ENCODE peak calls at places on chromosomes 12 and 14, in five cellular contexts. One of them, this sample, is unnamed.

GRCh38 chr12:107328442-107329133 is 235.2 kb upstream of the CRY1 start:
- DNase-seq in OCI-LY7: no peak
- DNase-seq in type B pancreatic cell: no peak
- DNase-seq in astrocyte of the spinal cord: peak
- DNase-seq in ascending aorta: no peak
- DNase-seq in this sample: no peak

GRCh38 chr14:64556526-64556925 is 6.8 kb downstream of the PPP1R36 start:
- DNase-seq in OCI-LY7: no peak
- DNase-seq in type B pancreatic cell: no peak
- DNase-seq in astrocyte of the spinal cord: no peak
- DNase-seq in ascending aorta: no peak
- DNase-seq in this sample: no peak

GRCh38 chr12:90585640-90586304 is 369.2 kb downstream of the CCER1 start:
- DNase-seq in OCI-LY7: no peak
- DNase-seq in type B pancreatic cell: no peak
- DNase-seq in astrocyte of the spinal cord: no peak
- DNase-seq in ascending aorta: no peak
- DNase-seq in this sample: no peak

GRCh38 chr14:53515264-53515663 is 362.1 kb upstream of the DDHD1 start:
- DNase-seq in OCI-LY7: no peak
- DNase-seq in type B pancreatic cell: no peak
- DNase-seq in astrocyte of the spinal cord: peak
- DNase-seq in ascending aorta: no peak
- DNase-seq in this sample: no peak

GRCh38 chr12:21546721-21547120 is 20.6 kb downstream of the SPX start:
- DNase-seq in OCI-LY7: no peak
- DNase-seq in type B pancreatic cell: no peak
- DNase-seq in astrocyte of the spinal cord: no peak
- DNase-seq in ascending aorta: no peak
- DNase-seq in this sample: no peak

GRCh38 chr12:77032406-77032805 is 33.0 kb downstream of the E2F7 start:
- DNase-seq in OCI-LY7: no peak
- DNase-seq in type B pancreatic cell: no peak
- DNase-seq in astrocyte of the spinal cord: peak
- DNase-seq in ascending aorta: no peak
- DNase-seq in this sample: no peak

GRCh38 chr14:56002876-56003625 is 115.2 kb upstream of the PELI2 start:
- DNase-seq in OCI-LY7: no peak
- DNase-seq in type B pancreatic cell: no peak
- DNase-seq in astrocyte of the spinal cord: peak
- DNase-seq in ascending aorta: no peak
- DNase-seq in this sample: no peak

GRCh38 chr12:1474567-1475153 is 119.7 kb downstream of the FBXL14 start:
- DNase-seq in OCI-LY7: no peak
- DNase-seq in type B pancreatic cell: peak
- DNase-seq in astrocyte of the spinal cord: peak
- DNase-seq in ascending aorta: no peak
- DNase-seq in this sample: no peak

GRCh38 chr12:67751376-67751928 is 102.9 kb downstream of the DYRK2 start:
- DNase-seq in OCI-LY7: no peak
- DNase-seq in type B pancreatic cell: no peak
- DNase-seq in astrocyte of the spinal cord: no peak
- DNase-seq in ascending aorta: no peak
- DNase-seq in this sample: no peak

GRCh38 chr12:104763163-104763805 is 194.8 kb downstream of the SLC41A2 start:
- DNase-seq in OCI-LY7: no peak
- DNase-seq in type B pancreatic cell: no peak
- DNase-seq in astrocyte of the spinal cord: no peak
- DNase-seq in ascending aorta: no peak
- DNase-seq in this sample: no peak

GRCh38 chr12:114735011-114735410 is 51.0 kb upstream of the TBX3 start:
- DNase-seq in OCI-LY7: no peak
- DNase-seq in type B pancreatic cell: no peak
- DNase-seq in astrocyte of the spinal cord: no peak
- DNase-seq in ascending aorta: no peak
- DNase-seq in this sample: no peak

GRCh38 chr12:130281157-130281799 is 56.4 kb upstream of the PIWIL1 start:
- DNase-seq in OCI-LY7: no peak
- DNase-seq in type B pancreatic cell: no peak
- DNase-seq in astrocyte of the spinal cord: no peak
- DNase-seq in ascending aorta: no peak
- DNase-seq in this sample: no peak

GRCh38 chr14:73524493-73524892 is 12.4 kb upstream of the ACOT1 start:
- DNase-seq in OCI-LY7: no peak
- DNase-seq in type B pancreatic cell: no peak
- DNase-seq in astrocyte of the spinal cord: no peak
- DNase-seq in ascending aorta: no peak
- DNase-seq in this sample: no peak

GRCh38 chr12:132827763-132828703 is 636 bp downstream of the GOLGA3 start:
- DNase-seq in OCI-LY7: peak
- DNase-seq in type B pancreatic cell: no peak
- DNase-seq in astrocyte of the spinal cord: peak
- DNase-seq in ascending aorta: no peak
- DNase-seq in this sample: no peak

GRCh38 chr14:31966896-31967668 is 110.0 kb upstream of the ARHGAP5 start:
- DNase-seq in OCI-LY7: no peak
- DNase-seq in type B pancreatic cell: no peak
- DNase-seq in astrocyte of the spinal cord: no peak
- DNase-seq in ascending aorta: no peak
- DNase-seq in this sample: no peak

GRCh38 chr14:95609398-95609990 is 74.6 kb downstream of the GLRX5 start:
- DNase-seq in OCI-LY7: peak
- DNase-seq in type B pancreatic cell: no peak
- DNase-seq in astrocyte of the spinal cord: peak
- DNase-seq in ascending aorta: no peak
- DNase-seq in this sample: no peak

GRCh38 chr12:50042693-50043092 is 14.7 kb upstream of the ASIC1 start:
- DNase-seq in OCI-LY7: no peak
- DNase-seq in type B pancreatic cell: no peak
- DNase-seq in astrocyte of the spinal cord: no peak
- DNase-seq in ascending aorta: no peak
- DNase-seq in this sample: no peak

GRCh38 chr12:24839268-24839791 is 109.6 kb downstream of the BCAT1 start:
- DNase-seq in OCI-LY7: no peak
- DNase-seq in type B pancreatic cell: no peak
- DNase-seq in astrocyte of the spinal cord: peak
- DNase-seq in ascending aorta: no peak
- DNase-seq in this sample: no peak

GRCh38 chr14:106665814-106666213 is 1139.4 kb downstream of the TMEM121 start:
- DNase-seq in OCI-LY7: no peak
- DNase-seq in type B pancreatic cell: no peak
- DNase-seq in astrocyte of the spinal cord: no peak
- DNase-seq in ascending aorta: no peak
- DNase-seq in this sample: no peak

GRCh38 chr12:102406033-102406584 is 74.3 kb downstream of the IGF1 start:
- DNase-seq in OCI-LY7: no peak
- DNase-seq in type B pancreatic cell: no peak
- DNase-seq in astrocyte of the spinal cord: peak
- DNase-seq in ascending aorta: no peak
- DNase-seq in this sample: no peak

GRCh38 chr12:131892711-131893604 is 1.5 kb upstream of the ULK1 start:
- DNase-seq in OCI-LY7: no peak
- DNase-seq in type B pancreatic cell: no peak
- DNase-seq in astrocyte of the spinal cord: no peak
- DNase-seq in ascending aorta: no peak
- DNase-seq in this sample: no peak

GRCh38 chr12:110543252-110543959 is 39.7 kb downstream of the PPTC7 start:
- DNase-seq in OCI-LY7: no peak
- DNase-seq in type B pancreatic cell: no peak
- DNase-seq in astrocyte of the spinal cord: peak
- DNase-seq in ascending aorta: peak
- DNase-seq in this sample: no peak

GRCh38 chr14:86826641-86827040 is 1166.3 kb downstream of the GALC start:
- DNase-seq in OCI-LY7: no peak
- DNase-seq in type B pancreatic cell: no peak
- DNase-seq in astrocyte of the spinal cord: no peak
- DNase-seq in ascending aorta: no peak
- DNase-seq in this sample: no peak

GRCh38 chr12:130970908-130971233 is 17.2 kb downstream of the ADGRD1 start:
- DNase-seq in OCI-LY7: no peak
- DNase-seq in type B pancreatic cell: no peak
- DNase-seq in astrocyte of the spinal cord: no peak
- DNase-seq in ascending aorta: no peak
- DNase-seq in this sample: no peak

GRCh38 chr12:113400362-113400761 is 3.3 kb downstream of the SDS start:
- DNase-seq in OCI-LY7: no peak
- DNase-seq in type B pancreatic cell: no peak
- DNase-seq in astrocyte of the spinal cord: no peak
- DNase-seq in ascending aorta: no peak
- DNase-seq in this sample: no peak

GRCh38 chr12:48981757-48982157 is 3.6 kb downstream of the WNT1 start:
- DNase-seq in OCI-LY7: no peak
- DNase-seq in type B pancreatic cell: no peak
- DNase-seq in astrocyte of the spinal cord: no peak
- DNase-seq in ascending aorta: no peak
- DNase-seq in this sample: no peak

GRCh38 chr12:48979602-48980388 is 1.7 kb downstream of the WNT1 start:
- DNase-seq in OCI-LY7: no peak
- DNase-seq in type B pancreatic cell: no peak
- DNase-seq in astrocyte of the spinal cord: no peak
- DNase-seq in ascending aorta: no peak
- DNase-seq in this sample: no peak

GRCh38 chr12:48982397-48983080 is 4.4 kb downstream of the WNT1 start:
- DNase-seq in OCI-LY7: no peak
- DNase-seq in type B pancreatic cell: no peak
- DNase-seq in astrocyte of the spinal cord: no peak
- DNase-seq in ascending aorta: no peak
- DNase-seq in this sample: no peak

GRCh38 chr12:48980389-48980952 is 2.3 kb downstream of the WNT1 start:
- DNase-seq in OCI-LY7: no peak
- DNase-seq in type B pancreatic cell: no peak
- DNase-seq in astrocyte of the spinal cord: no peak
- DNase-seq in ascending aorta: no peak
- DNase-seq in this sample: no peak

DNA sequence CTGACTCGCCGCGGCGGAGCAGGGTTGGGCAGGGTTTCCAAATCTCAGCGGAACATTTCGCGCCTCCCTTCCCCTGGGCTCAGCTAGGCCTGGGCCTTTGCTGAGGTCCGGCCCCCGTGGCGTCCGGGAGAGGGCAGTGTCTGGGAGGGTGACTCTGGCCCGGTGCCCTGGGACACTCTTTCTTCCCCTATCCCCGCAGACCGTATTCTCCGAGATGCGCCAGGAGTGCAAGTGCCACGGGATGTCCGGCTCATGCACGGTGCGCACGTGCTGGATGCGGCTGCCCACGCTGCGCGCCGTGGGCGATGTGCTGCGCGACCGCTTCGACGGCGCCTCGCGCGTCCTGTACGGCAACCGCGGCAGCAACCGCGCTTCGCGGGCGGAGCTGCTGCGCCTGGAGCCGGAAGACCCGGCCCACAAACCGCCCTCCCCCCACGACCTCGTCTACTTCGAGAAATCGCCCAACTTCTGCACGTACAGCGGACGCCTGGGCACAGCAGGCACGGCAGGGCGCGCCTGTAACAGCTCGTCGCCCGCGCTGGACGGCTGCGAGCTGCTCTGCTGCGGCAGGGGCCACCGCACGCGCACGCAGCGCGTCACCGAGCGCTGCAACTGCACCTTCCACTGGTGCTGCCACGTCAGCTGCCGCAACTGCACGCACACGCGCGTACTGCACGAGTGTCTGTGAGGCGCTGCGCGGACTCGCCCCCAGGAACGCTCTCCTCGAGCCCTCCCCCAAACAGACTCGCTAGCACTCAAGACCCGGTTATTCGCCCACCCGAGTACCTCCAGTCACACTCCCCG is 3.0 kb downstream of the WNT1 start:
- DNase-seq in OCI-LY7: no peak
- DNase-seq in type B pancreatic cell: no peak
- DNase-seq in astrocyte of the spinal cord: no peak
- DNase-seq in ascending aorta: no peak
- DNase-seq in this sample: no peak
- TF ChIP-seq CTCF in OCI-LY7: no peak
- TF ChIP-seq CTCF in type B pancreatic cell: peak
- TF ChIP-seq CTCF in astrocyte of the spinal cord: no peak
- TF ChIP-seq CTCF in ascending aorta: no peak
- TF ChIP-seq CTCF in this sample: peak

DNA sequence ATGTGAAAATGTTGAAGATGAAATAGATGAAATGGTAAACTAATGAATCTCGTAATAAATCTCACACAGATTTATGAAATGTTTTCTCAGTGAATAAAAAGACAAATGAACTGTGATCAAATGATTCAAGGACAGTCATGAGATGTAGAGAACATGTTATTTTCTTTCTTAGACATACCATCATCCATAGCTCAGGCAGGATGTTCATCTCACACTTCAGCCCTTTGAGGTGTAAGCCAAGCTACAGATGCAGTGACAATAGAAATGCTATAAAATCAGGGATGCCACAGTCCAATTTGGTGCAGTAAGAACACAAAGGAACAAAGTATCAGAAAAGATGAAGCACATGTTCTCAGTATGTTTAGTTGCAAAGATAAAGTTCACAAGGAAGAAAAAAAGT is 242.7 kb upstream of the KRR1 start:
- DNase-seq in OCI-LY7: no peak
- DNase-seq in type B pancreatic cell: no peak
- DNase-seq in astrocyte of the spinal cord: no peak
- DNase-seq in ascending aorta: no peak
- DNase-seq in this sample: no peak
- TF ChIP-seq CTCF in OCI-LY7: no peak
- TF ChIP-seq CTCF in type B pancreatic cell: no peak
- TF ChIP-seq CTCF in astrocyte of the spinal cord: no peak
- TF ChIP-seq CTCF in ascending aorta: no peak
- TF ChIP-seq CTCF in this sample: no peak

DNA sequence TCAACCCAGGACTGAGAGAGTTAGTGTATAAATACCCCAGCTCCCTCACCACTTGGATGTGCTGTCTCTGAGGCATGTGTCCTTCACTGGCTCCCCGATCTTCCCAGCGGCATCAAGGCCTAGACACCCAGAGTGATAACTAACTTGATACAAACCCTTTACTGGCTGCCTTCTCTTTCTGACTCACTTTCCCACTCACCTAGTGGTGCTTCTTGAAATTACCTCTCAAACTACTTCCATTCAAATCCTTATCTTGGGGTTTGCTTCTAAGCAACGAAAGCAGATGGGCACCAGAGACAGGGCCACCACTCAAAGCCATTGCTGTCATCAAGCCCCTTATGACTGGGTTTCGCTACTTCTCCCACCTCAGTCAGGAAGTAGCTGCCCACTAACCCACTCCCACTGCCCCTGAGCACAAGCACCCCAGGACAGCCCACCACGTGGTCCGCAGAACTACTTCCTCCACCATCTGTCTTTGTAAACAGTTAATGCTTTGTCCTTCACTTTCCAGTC is 17.2 kb downstream of the ZFP36L1 start:
- DNase-seq in OCI-LY7: no peak
- DNase-seq in type B pancreatic cell: no peak
- DNase-seq in astrocyte of the spinal cord: no peak
- DNase-seq in ascending aorta: no peak
- DNase-seq in this sample: no peak
- TF ChIP-seq CTCF in OCI-LY7: peak
- TF ChIP-seq CTCF in type B pancreatic cell: peak
- TF ChIP-seq CTCF in astrocyte of the spinal cord: peak
- TF ChIP-seq CTCF in ascending aorta: no peak
- TF ChIP-seq CTCF in this sample: no peak

DNA sequence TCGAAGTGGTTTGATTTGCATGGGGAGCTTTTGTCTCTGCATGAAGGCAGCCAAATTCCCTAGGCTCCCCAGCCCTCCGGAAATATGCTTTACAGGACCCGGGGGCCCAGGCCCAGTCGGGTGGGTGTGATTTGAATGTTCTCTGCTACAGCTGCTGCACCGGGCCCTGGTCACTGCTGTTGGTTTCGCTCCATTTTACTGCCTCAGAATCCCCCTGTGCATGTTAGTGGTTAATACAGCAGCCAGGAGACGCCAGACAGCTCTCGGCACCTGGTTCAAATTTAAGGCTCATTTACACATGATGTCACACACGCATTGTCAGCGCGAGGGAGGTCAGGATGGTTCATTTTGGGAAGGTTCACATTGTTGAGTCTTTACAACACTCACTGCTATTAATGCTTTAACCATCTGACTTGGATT is 99.6 kb downstream of the SLC38A6 start:
- DNase-seq in OCI-LY7: peak
- DNase-seq in type B pancreatic cell: no peak
- DNase-seq in astrocyte of the spinal cord: peak
- DNase-seq in ascending aorta: no peak
- DNase-seq in this sample: no peak
- TF ChIP-seq CTCF in OCI-LY7: peak
- TF ChIP-seq CTCF in type B pancreatic cell: no peak
- TF ChIP-seq CTCF in astrocyte of the spinal cord: no peak
- TF ChIP-seq CTCF in ascending aorta: no peak
- TF ChIP-seq CTCF in this sample: no peak

This sample was measured in osteocyte.